ENCODE peak calls at places on chromosomes 2 and 18, in four cellular contexts. K is PC-9, C is fibroblast of lung, Q is lower lobe of right lung. D is an unnamed sample.
A peak's percentile ranks its signal among the peaks of the same experiment; 100 is the strongest.

GRCh38 chr2:113891265-113891959 is 1.5 kb downstream of the ACTR3 start:
- DNase-seq in Q (no peak), K (no peak), C (no peak), D (no peak)

GRCh38 chr2:241935314-241935713 is 65.8 kb downstream of the RTP5 start:
- DNase-seq in C (peak; percentile 56), K (no peak), Q (no peak), D (no peak)

GRCh38 chr2:1183300-1183699 is 230.0 kb upstream of the TPO start:
- DNase-seq in Q (no peak), C (no peak), K (no peak), D (no peak)

GRCh38 chr2:3517948-3518495 is 1.3 kb downstream of the ADI1 start:
- DNase-seq in K (no peak), C (no peak), Q (no peak), D (no peak)

GRCh38 chr2:11899264-11899818 is 152.9 kb downstream of the LPIN1 start:
- DNase-seq in K (no peak), Q (no peak), C (peak; percentile 80), D (no peak)

GRCh38 chr2:239589855-239590254 is 189.0 kb upstream of the HDAC4 start:
- DNase-seq in C (no peak), Q (peak; percentile 33), K (no peak), D (peak; percentile 33)

GRCh38 chr2:216677439-216678097 is 17.8 kb downstream of the IGFBP5 start:
- DNase-seq in K (no peak), C (no peak), Q (peak; percentile 28), D (no peak)

GRCh38 chr2:55519908-55520885 is 679 bp downstream of the CFAP36 start:
- DNase-seq in Q (no peak), K (no peak), C (peak; percentile 51), D (no peak)

GRCh38 chr18:9902832-9903231 is 11.0 kb upstream of the VAPA start:
- DNase-seq in Q (no peak), C (no peak), K (no peak), D (no peak)

GRCh38 chr2:111236027-111236426 is 115.3 kb downstream of the BCL2L11 start:
- DNase-seq in Q (peak; percentile 49), K (peak; percentile 19), C (no peak), D (peak; percentile 79)

DNA sequence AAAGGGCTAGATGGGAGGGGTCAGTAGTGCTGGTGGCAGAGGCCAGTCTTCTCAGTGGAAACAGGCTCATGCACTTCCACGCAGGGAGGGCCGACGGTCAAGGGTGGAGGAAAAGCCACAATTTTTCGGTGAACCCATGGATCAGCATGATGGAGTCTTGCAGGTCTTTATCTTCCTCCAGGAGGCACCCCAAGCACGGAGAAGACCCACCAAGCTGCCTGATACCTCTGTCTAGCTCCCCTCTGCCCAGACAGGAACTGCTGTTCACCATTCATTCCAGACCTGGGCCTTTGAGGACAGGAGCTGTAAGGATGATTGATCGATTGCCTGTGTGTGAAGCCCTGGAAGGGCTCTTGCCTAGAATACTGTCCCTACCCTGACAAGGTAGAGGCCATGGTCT is 2.8 kb upstream of the LRRFIP1 start:
- DNase-seq in K (no peak), Q (no peak), C (no peak), D (no peak)
- TF ChIP-seq CTCF in K (no peak), Q (no peak), C (no peak), D (no peak)

GRCh38 chr2:97935719-97936161 is 60.0 kb downstream of the TMEM131 start:
- DNase-seq in K (peak; percentile 54), C (peak; percentile 63), Q (no peak), D (no peak)
- H3K4me3 ChIP-seq in K (peak overlapping the region; percentile 37), C (no peak overlapping the region), Q (no peak overlapping the region), D (no peak overlapping the region)

DNA sequence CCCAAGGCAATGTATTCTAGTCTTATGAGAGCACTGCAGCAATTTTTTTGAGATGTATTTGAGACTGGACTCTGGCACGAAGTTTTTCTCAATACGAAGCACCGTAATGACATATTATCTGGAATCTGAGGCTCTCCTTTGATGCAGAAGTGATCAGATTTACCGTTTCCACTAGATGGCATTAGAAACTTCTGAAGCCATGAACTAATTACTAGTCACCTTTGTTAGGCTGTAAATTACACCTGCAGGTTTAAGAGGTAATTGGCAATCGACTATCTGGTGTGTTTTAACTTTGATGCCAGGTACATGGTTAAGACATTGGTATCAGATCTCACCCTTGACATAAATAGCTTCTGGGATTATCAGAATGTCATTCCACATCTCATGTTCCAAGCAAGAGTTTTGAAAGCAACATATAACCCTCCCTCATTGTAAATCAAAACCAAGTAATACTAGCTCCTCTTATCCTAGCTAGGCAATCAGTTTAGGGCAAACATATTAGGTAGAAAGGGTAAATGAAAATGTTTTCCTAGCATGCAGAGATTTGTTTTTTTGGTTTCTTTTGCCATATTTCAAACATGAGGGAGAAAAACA is 254.6 kb upstream of the SPRED2 start:
- DNase-seq in K (no peak), Q (no peak), C (no peak), D (no peak)
- TF ChIP-seq CTCF in K (no peak), Q (no peak), C (peak; percentile 14), D (peak; percentile 56)

GRCh38 chr18:67618061-67618460 is 101.5 kb upstream of the DSEL start:
- DNase-seq in C (peak; percentile 22), Q (no peak), K (no peak), D (no peak)

GRCh38 chr18:67621025-67621713 is 104.6 kb upstream of the DSEL start:
- DNase-seq in K (no peak), C (no peak), Q (no peak), D (no peak)

GRCh38 chr18:67612281-67612680 is 95.8 kb upstream of the DSEL start:
- DNase-seq in K (no peak), Q (no peak), C (no peak), D (no peak)

GRCh38 chr18:67615876-67616275 is 99.4 kb upstream of the DSEL start:
- DNase-seq in K (no peak), Q (no peak), C (no peak), D (no peak)
- H3K4me3 ChIP-seq in K (no peak overlapping the region), Q (no peak overlapping the region), C (no peak overlapping the region), D (no peak overlapping the region)

DNA sequence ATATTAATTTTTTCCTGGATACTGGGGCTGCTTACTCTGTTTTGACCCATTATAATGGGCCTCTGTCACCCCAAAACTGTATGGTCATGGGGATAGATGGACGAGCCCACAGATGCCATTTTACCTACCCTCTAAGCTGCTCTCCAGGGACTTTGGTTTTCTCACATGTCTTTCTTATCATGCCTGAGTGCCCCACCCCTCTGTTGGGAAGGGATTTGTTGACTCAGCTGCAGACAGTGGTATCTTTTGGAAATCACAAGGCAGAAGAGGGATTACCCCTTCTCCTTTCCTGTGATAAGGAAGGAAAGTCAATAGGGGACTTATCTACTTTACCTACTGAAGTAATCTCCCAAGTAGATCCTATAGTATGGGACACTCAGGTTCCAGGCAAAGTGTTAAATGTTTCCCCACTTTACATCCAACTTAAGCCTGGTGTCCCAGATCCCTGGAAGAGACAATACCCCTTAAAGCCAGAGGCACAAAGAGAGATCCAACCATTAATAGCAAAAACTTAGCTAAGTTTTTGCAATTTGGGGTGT is 182.7 kb downstream of the RNF152 start:
- DNase-seq in K (no peak), Q (no peak), C (peak; percentile 21), D (no peak)
- TF ChIP-seq CTCF in K (no peak), Q (no peak), C (no peak), D (no peak)

GRCh38 chr2:59997371-59997770 is 556.1 kb downstream of the BCL11A start:
- DNase-seq in K (no peak), Q (no peak), C (no peak), D (no peak)
- H3K4me3 ChIP-seq in K (no peak overlapping the region), Q (no peak overlapping the region), C (no peak overlapping the region), D (no peak overlapping the region)

D was measured in RWPE2.